ENCODE peak calls at places on chromosomes 5 and 9, in eight cellular contexts. One of them, this sample, is unnamed.
A peak's percentile ranks its signal among the peaks of the same experiment; 100 is the strongest.

GRCh38 chr9:23750808-23751207 is 75.2 kb downstream of the ELAVL2 start:
- DNase-seq in dorsolateral prefrontal cortex: no peak
- DNase-seq in body of pancreas: no peak
- DNase-seq in effector memory CD4-positive, alpha-beta T cell: no peak
- DNase-seq in heart left ventricle: no peak
- DNase-seq in H9: no peak
- DNase-seq in spleen: no peak
- DNase-seq in CD8-positive, alpha-beta memory T cell: no peak
- DNase-seq in this sample: no peak

GRCh38 chr9:86282979-86283535 is 719 bp upstream of the ISCA1 start:
- DNase-seq in dorsolateral prefrontal cortex: peak; percentile 55
- DNase-seq in body of pancreas: no peak
- DNase-seq in effector memory CD4-positive, alpha-beta T cell: no peak
- DNase-seq in heart left ventricle: no peak
- DNase-seq in H9: no peak
- DNase-seq in spleen: peak; percentile 72
- DNase-seq in CD8-positive, alpha-beta memory T cell: no peak
- DNase-seq in this sample: no peak

GRCh38 chr9:29285818-29286217 is 1712.5 kb upstream of the C9orf72 start:
- DNase-seq in dorsolateral prefrontal cortex: no peak
- DNase-seq in body of pancreas: no peak
- DNase-seq in effector memory CD4-positive, alpha-beta T cell: no peak
- DNase-seq in heart left ventricle: no peak
- DNase-seq in H9: peak; percentile 29
- DNase-seq in spleen: no peak
- DNase-seq in CD8-positive, alpha-beta memory T cell: no peak
- DNase-seq in this sample: no peak

GRCh38 chr9:121634329-121634784 is 17.1 kb upstream of the DAB2IP start:
- DNase-seq in dorsolateral prefrontal cortex: no peak
- DNase-seq in body of pancreas: no peak
- DNase-seq in effector memory CD4-positive, alpha-beta T cell: no peak
- DNase-seq in heart left ventricle: no peak
- DNase-seq in H9: no peak
- DNase-seq in spleen: no peak
- DNase-seq in CD8-positive, alpha-beta memory T cell: no peak
- DNase-seq in this sample: no peak

GRCh38 chr5:170280090-170280493 is 17.5 kb downstream of the LCP2 start:
- DNase-seq in dorsolateral prefrontal cortex: no peak
- DNase-seq in body of pancreas: no peak
- DNase-seq in effector memory CD4-positive, alpha-beta T cell: no peak
- DNase-seq in heart left ventricle: no peak
- DNase-seq in H9: peak; percentile 56
- DNase-seq in spleen: peak; percentile 73
- DNase-seq in CD8-positive, alpha-beta memory T cell: no peak
- DNase-seq in this sample: no peak

GRCh38 chr9:68750786-68751185 is 45.7 kb downstream of the PIP5K1B start:
- DNase-seq in dorsolateral prefrontal cortex: no peak
- DNase-seq in body of pancreas: no peak
- DNase-seq in effector memory CD4-positive, alpha-beta T cell: no peak
- DNase-seq in heart left ventricle: no peak
- DNase-seq in H9: no peak
- DNase-seq in spleen: no peak
- DNase-seq in CD8-positive, alpha-beta memory T cell: no peak
- DNase-seq in this sample: no peak

GRCh38 chr5:138725153-138725884 is 27.9 kb upstream of the CTNNA1 start:
- DNase-seq in dorsolateral prefrontal cortex: peak; percentile 77
- DNase-seq in body of pancreas: peak; percentile 42
- DNase-seq in effector memory CD4-positive, alpha-beta T cell: no peak
- DNase-seq in heart left ventricle: peak; percentile 42
- DNase-seq in H9: peak; percentile 93
- DNase-seq in spleen: no peak
- DNase-seq in CD8-positive, alpha-beta memory T cell: no peak
- DNase-seq in this sample: peak; percentile 88

GRCh38 chr9:134548618-134549017 is 93.0 kb upstream of the COL5A1 start:
- DNase-seq in dorsolateral prefrontal cortex: peak; percentile 39
- DNase-seq in body of pancreas: no peak
- DNase-seq in effector memory CD4-positive, alpha-beta T cell: no peak
- DNase-seq in heart left ventricle: no peak
- DNase-seq in H9: no peak
- DNase-seq in spleen: peak; percentile 41
- DNase-seq in CD8-positive, alpha-beta memory T cell: no peak
- DNase-seq in this sample: no peak

GRCh38 chr9:83304686-83305085 is 233.5 kb downstream of the FRMD3 start:
- DNase-seq in dorsolateral prefrontal cortex: peak; percentile 80
- DNase-seq in body of pancreas: peak; percentile 80
- DNase-seq in effector memory CD4-positive, alpha-beta T cell: no peak
- DNase-seq in heart left ventricle: peak; percentile 92
- DNase-seq in H9: no peak
- DNase-seq in spleen: no peak
- DNase-seq in CD8-positive, alpha-beta memory T cell: no peak
- DNase-seq in this sample: peak; percentile 34

GRCh38 chr9:133579601-133580415 is 29.4 kb downstream of the FAM163B start:
- DNase-seq in dorsolateral prefrontal cortex: peak; percentile 67
- DNase-seq in body of pancreas: no peak
- DNase-seq in effector memory CD4-positive, alpha-beta T cell: no peak
- DNase-seq in heart left ventricle: no peak
- DNase-seq in H9: no peak
- DNase-seq in spleen: no peak
- DNase-seq in CD8-positive, alpha-beta memory T cell: no peak
- DNase-seq in this sample: no peak

GRCh38 chr9:33439731-33440130 is 7.7 kb downstream of the AQP3 start:
- DNase-seq in dorsolateral prefrontal cortex: no peak
- DNase-seq in body of pancreas: peak; percentile 40
- DNase-seq in effector memory CD4-positive, alpha-beta T cell: no peak
- DNase-seq in heart left ventricle: no peak
- DNase-seq in H9: no peak
- DNase-seq in spleen: no peak
- DNase-seq in CD8-positive, alpha-beta memory T cell: no peak
- DNase-seq in this sample: no peak

GRCh38 chr5:1054799-1055775 is 46.5 kb downstream of the NKD2 start:
- DNase-seq in dorsolateral prefrontal cortex: no peak
- DNase-seq in body of pancreas: no peak
- DNase-seq in effector memory CD4-positive, alpha-beta T cell: no peak
- DNase-seq in heart left ventricle: no peak
- DNase-seq in H9: no peak
- DNase-seq in spleen: no peak
- DNase-seq in CD8-positive, alpha-beta memory T cell: no peak
- DNase-seq in this sample: no peak

GRCh38 chr9:126119731-126120130 is 206.9 kb upstream of the MVB12B start:
- DNase-seq in dorsolateral prefrontal cortex: no peak
- DNase-seq in body of pancreas: no peak
- DNase-seq in effector memory CD4-positive, alpha-beta T cell: no peak
- DNase-seq in heart left ventricle: no peak
- DNase-seq in H9: no peak
- DNase-seq in spleen: no peak
- DNase-seq in CD8-positive, alpha-beta memory T cell: no peak
- DNase-seq in this sample: no peak

GRCh38 chr9:21070171-21070571 is 7.6 kb downstream of the IFNB1 start:
- DNase-seq in dorsolateral prefrontal cortex: no peak
- DNase-seq in body of pancreas: peak; percentile 19
- DNase-seq in effector memory CD4-positive, alpha-beta T cell: no peak
- DNase-seq in heart left ventricle: peak; percentile 62
- DNase-seq in H9: peak; percentile 41
- DNase-seq in spleen: no peak
- DNase-seq in CD8-positive, alpha-beta memory T cell: no peak
- DNase-seq in this sample: peak; percentile 23

GRCh38 chr9:18256574-18256973 is 217.4 kb upstream of the ADAMTSL1 start:
- DNase-seq in dorsolateral prefrontal cortex: no peak
- DNase-seq in body of pancreas: no peak
- DNase-seq in effector memory CD4-positive, alpha-beta T cell: no peak
- DNase-seq in heart left ventricle: no peak
- DNase-seq in H9: no peak
- DNase-seq in spleen: no peak
- DNase-seq in CD8-positive, alpha-beta memory T cell: no peak
- DNase-seq in this sample: no peak

GRCh38 chr9:118444403-118444802 is 740.2 kb downstream of the TLR4 start:
- DNase-seq in dorsolateral prefrontal cortex: no peak
- DNase-seq in body of pancreas: no peak
- DNase-seq in effector memory CD4-positive, alpha-beta T cell: no peak
- DNase-seq in heart left ventricle: no peak
- DNase-seq in H9: no peak
- DNase-seq in spleen: no peak
- DNase-seq in CD8-positive, alpha-beta memory T cell: no peak
- DNase-seq in this sample: no peak

GRCh38 chr9:118438805-118439204 is 734.6 kb downstream of the TLR4 start:
- DNase-seq in dorsolateral prefrontal cortex: no peak
- DNase-seq in body of pancreas: no peak
- DNase-seq in effector memory CD4-positive, alpha-beta T cell: no peak
- DNase-seq in heart left ventricle: no peak
- DNase-seq in H9: no peak
- DNase-seq in spleen: no peak
- DNase-seq in CD8-positive, alpha-beta memory T cell: no peak
- DNase-seq in this sample: no peak

GRCh38 chr9:118439446-118439845 is 735.2 kb downstream of the TLR4 start:
- DNase-seq in dorsolateral prefrontal cortex: no peak
- DNase-seq in body of pancreas: no peak
- DNase-seq in effector memory CD4-positive, alpha-beta T cell: no peak
- DNase-seq in heart left ventricle: no peak
- DNase-seq in H9: no peak
- DNase-seq in spleen: no peak
- DNase-seq in CD8-positive, alpha-beta memory T cell: no peak
- DNase-seq in this sample: no peak
- H3K27ac ChIP-seq in dorsolateral prefrontal cortex: no peak overlapping the region
- H3K27ac ChIP-seq in body of pancreas: no peak overlapping the region
- H3K27ac ChIP-seq in effector memory CD4-positive, alpha-beta T cell: no peak overlapping the region
- H3K27ac ChIP-seq in heart left ventricle: no peak overlapping the region
- H3K27ac ChIP-seq in H9: no peak overlapping the region
- H3K27ac ChIP-seq in spleen: no peak overlapping the region
- H3K27ac ChIP-seq in CD8-positive, alpha-beta memory T cell: no peak overlapping the region
- H3K27ac ChIP-seq in this sample: no peak overlapping the region

DNA sequence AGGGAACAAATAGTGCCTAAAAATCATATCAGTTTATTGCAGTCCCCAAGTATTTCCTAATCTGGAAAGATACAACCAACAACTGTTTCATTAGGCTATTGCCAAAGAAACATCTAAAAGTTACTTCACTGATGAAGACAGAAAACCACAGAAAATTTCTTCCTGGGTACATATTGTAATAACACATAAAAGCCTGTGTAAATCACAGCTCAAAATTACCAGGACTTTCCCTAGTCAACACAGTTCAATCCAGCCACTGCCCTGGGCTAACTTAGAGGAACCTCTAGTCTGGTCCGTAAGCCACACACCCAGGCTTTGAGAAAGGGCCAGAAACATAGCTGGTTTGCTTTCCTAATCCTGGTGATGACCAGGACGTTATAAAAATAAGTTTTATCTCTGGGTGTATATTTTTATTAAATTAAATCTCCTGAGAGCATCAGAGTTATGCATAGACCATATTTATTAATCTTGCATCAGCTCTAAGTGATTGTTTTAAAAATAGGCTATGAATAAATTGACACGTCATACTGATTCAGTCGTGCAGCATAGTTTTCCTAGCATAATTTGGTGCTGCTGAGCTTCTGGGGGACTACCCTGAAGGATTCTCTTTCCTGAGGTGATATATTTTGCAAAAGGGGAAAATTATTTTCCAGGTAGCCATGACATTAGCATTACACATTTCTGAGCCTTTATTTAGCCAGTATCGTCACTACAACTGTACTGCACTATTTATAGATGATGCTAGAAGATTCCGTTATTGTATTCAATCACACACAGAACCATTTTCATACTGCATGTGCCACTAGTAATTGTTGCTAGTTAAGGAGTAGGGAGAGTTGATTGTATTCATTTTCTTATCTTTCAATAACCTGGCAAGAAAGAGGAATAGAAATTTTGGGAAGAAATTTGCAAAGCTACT is 12.6 kb upstream of the MUSK start:
- DNase-seq in dorsolateral prefrontal cortex: no peak
- DNase-seq in body of pancreas: no peak
- DNase-seq in effector memory CD4-positive, alpha-beta T cell: no peak
- DNase-seq in heart left ventricle: no peak
- DNase-seq in H9: no peak
- DNase-seq in spleen: no peak
- DNase-seq in CD8-positive, alpha-beta memory T cell: no peak
- DNase-seq in this sample: no peak
- H3K27ac ChIP-seq in dorsolateral prefrontal cortex: no peak overlapping the region
- H3K27ac ChIP-seq in body of pancreas: no peak overlapping the region
- H3K27ac ChIP-seq in effector memory CD4-positive, alpha-beta T cell: no peak overlapping the region
- H3K27ac ChIP-seq in heart left ventricle: no peak overlapping the region
- H3K27ac ChIP-seq in H9: no peak overlapping the region
- H3K27ac ChIP-seq in spleen: no peak overlapping the region
- H3K27ac ChIP-seq in CD8-positive, alpha-beta memory T cell: no peak overlapping the region
- H3K27ac ChIP-seq in this sample: peak overlapping the region; percentile 30

GRCh38 chr9:37939575-37940095 is 35.7 kb upstream of the SLC25A51 start:
- DNase-seq in dorsolateral prefrontal cortex: no peak
- DNase-seq in body of pancreas: no peak
- DNase-seq in effector memory CD4-positive, alpha-beta T cell: no peak
- DNase-seq in heart left ventricle: no peak
- DNase-seq in H9: no peak
- DNase-seq in spleen: no peak
- DNase-seq in CD8-positive, alpha-beta memory T cell: no peak
- DNase-seq in this sample: no peak
- H3K27ac ChIP-seq in dorsolateral prefrontal cortex: no peak overlapping the region
- H3K27ac ChIP-seq in body of pancreas: no peak overlapping the region
- H3K27ac ChIP-seq in effector memory CD4-positive, alpha-beta T cell: no peak overlapping the region
- H3K27ac ChIP-seq in heart left ventricle: no peak overlapping the region
- H3K27ac ChIP-seq in H9: no peak overlapping the region
- H3K27ac ChIP-seq in spleen: no peak overlapping the region
- H3K27ac ChIP-seq in CD8-positive, alpha-beta memory T cell: no peak overlapping the region
- H3K27ac ChIP-seq in this sample: no peak overlapping the region

GRCh38 chr5:56279979-56280378 is 46.8 kb upstream of the ANKRD55 start:
- DNase-seq in dorsolateral prefrontal cortex: no peak
- DNase-seq in body of pancreas: peak; percentile 42
- DNase-seq in effector memory CD4-positive, alpha-beta T cell: no peak
- DNase-seq in heart left ventricle: no peak
- DNase-seq in H9: peak; percentile 27
- DNase-seq in spleen: no peak
- DNase-seq in CD8-positive, alpha-beta memory T cell: no peak
- DNase-seq in this sample: peak; percentile 41

GRCh38 chr5:56281489-56282163 is 48.5 kb upstream of the ANKRD55 start:
- DNase-seq in dorsolateral prefrontal cortex: no peak
- DNase-seq in body of pancreas: no peak
- DNase-seq in effector memory CD4-positive, alpha-beta T cell: no peak
- DNase-seq in heart left ventricle: no peak
- DNase-seq in H9: no peak
- DNase-seq in spleen: no peak
- DNase-seq in CD8-positive, alpha-beta memory T cell: no peak
- DNase-seq in this sample: no peak

GRCh38 chr5:56278267-56278826 is 45.2 kb upstream of the ANKRD55 start:
- DNase-seq in dorsolateral prefrontal cortex: no peak
- DNase-seq in body of pancreas: peak; percentile 23
- DNase-seq in effector memory CD4-positive, alpha-beta T cell: no peak
- DNase-seq in heart left ventricle: no peak
- DNase-seq in H9: no peak
- DNase-seq in spleen: no peak
- DNase-seq in CD8-positive, alpha-beta memory T cell: no peak
- DNase-seq in this sample: no peak

GRCh38 chr5:56277573-56277972 is 44.4 kb upstream of the ANKRD55 start:
- DNase-seq in dorsolateral prefrontal cortex: no peak
- DNase-seq in body of pancreas: no peak
- DNase-seq in effector memory CD4-positive, alpha-beta T cell: no peak
- DNase-seq in heart left ventricle: no peak
- DNase-seq in H9: no peak
- DNase-seq in spleen: no peak
- DNase-seq in CD8-positive, alpha-beta memory T cell: no peak
- DNase-seq in this sample: no peak

DNA sequence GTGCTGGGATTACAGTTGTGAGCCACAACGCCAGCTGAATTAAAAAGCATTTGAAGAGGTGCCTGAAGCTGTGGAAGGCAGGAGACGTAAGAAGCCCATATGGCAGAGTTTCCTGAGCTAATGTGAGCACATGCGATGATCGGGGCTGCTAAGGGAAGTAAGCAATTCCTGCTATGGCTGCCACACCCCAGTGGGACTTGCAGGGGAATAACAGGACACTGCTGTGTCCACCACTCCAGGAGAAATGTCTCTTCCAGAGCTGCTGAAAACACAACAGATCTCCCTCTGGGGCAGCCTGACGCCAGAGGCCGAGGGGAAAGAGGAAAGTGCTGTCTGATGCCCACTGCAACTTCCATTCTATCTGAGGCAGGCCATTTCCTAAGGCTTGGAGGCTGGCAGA is 46.2 kb upstream of the ANKRD55 start:
- DNase-seq in dorsolateral prefrontal cortex: no peak
- DNase-seq in body of pancreas: no peak
- DNase-seq in effector memory CD4-positive, alpha-beta T cell: no peak
- DNase-seq in heart left ventricle: no peak
- DNase-seq in H9: no peak
- DNase-seq in spleen: no peak
- DNase-seq in CD8-positive, alpha-beta memory T cell: no peak
- DNase-seq in this sample: no peak
- H3K27ac ChIP-seq in dorsolateral prefrontal cortex: no peak overlapping the region
- H3K27ac ChIP-seq in body of pancreas: peak overlapping the region; percentile 60
- H3K27ac ChIP-seq in effector memory CD4-positive, alpha-beta T cell: no peak overlapping the region
- H3K27ac ChIP-seq in heart left ventricle: no peak overlapping the region
- H3K27ac ChIP-seq in H9: no peak overlapping the region
- H3K27ac ChIP-seq in spleen: no peak overlapping the region
- H3K27ac ChIP-seq in CD8-positive, alpha-beta memory T cell: no peak overlapping the region
- H3K27ac ChIP-seq in this sample: peak overlapping the region; percentile 45